ENCODE peak calls at places on chromosomes 5 and 9, in seven cellular contexts. One of them, this sample, is unnamed.

GRCh38 chr9:129182625-129183494 is 4.8 kb upstream of the IER5L start:
- DNase-seq in suprapubic skin: no peak
- DNase-seq in prostate gland: no peak
- DNase-seq in GM23248: peak
- DNase-seq in AG04450: no peak
- DNase-seq in fibroblast of lung: no peak
- DNase-seq in left ventricle myocardium inferior: no peak
- DNase-seq in this sample: no peak

GRCh38 chr5:139669681-139670368 is 21.7 kb downstream of the CXXC5 start:
- DNase-seq in left ventricle myocardium inferior: peak
- DNase-seq in suprapubic skin: no peak
- DNase-seq in GM23248: no peak
- DNase-seq in prostate gland: no peak
- DNase-seq in fibroblast of lung: no peak
- DNase-seq in AG04450: no peak
- DNase-seq in this sample: no peak

GRCh38 chr5:150637245-150638052 is 3.0 kb upstream of the SYNPO start:
- DNase-seq in fibroblast of lung: peak
- DNase-seq in left ventricle myocardium inferior: no peak
- DNase-seq in suprapubic skin: no peak
- DNase-seq in prostate gland: no peak
- DNase-seq in GM23248: peak
- DNase-seq in AG04450: peak
- DNase-seq in this sample: no peak

GRCh38 chr5:31957151-31957550 is 217.0 kb downstream of the GOLPH3 start:
- DNase-seq in AG04450: no peak
- DNase-seq in GM23248: no peak
- DNase-seq in fibroblast of lung: no peak
- DNase-seq in left ventricle myocardium inferior: no peak
- DNase-seq in prostate gland: no peak
- DNase-seq in suprapubic skin: no peak
- DNase-seq in this sample: no peak

GRCh38 chr5:143679777-143680176 is 132.2 kb upstream of the HMHB1 start:
- DNase-seq in prostate gland: no peak
- DNase-seq in suprapubic skin: no peak
- DNase-seq in GM23248: peak
- DNase-seq in AG04450: no peak
- DNase-seq in left ventricle myocardium inferior: no peak
- DNase-seq in fibroblast of lung: peak
- DNase-seq in this sample: no peak

GRCh38 chr5:32315221-32316014 is 2.7 kb upstream of the MTMR12 start:
- DNase-seq in AG04450: no peak
- DNase-seq in GM23248: no peak
- DNase-seq in fibroblast of lung: no peak
- DNase-seq in left ventricle myocardium inferior: no peak
- DNase-seq in suprapubic skin: no peak
- DNase-seq in prostate gland: no peak
- DNase-seq in this sample: no peak

GRCh38 chr5:121138495-121138907 is 674.4 kb downstream of the PRR16 start:
- DNase-seq in prostate gland: no peak
- DNase-seq in fibroblast of lung: peak
- DNase-seq in GM23248: no peak
- DNase-seq in left ventricle myocardium inferior: no peak
- DNase-seq in suprapubic skin: no peak
- DNase-seq in AG04450: no peak
- DNase-seq in this sample: no peak

GRCh38 chr9:136623849-136624183 is 38.9 kb upstream of the EGFL7 start:
- DNase-seq in GM23248: no peak
- DNase-seq in AG04450: no peak
- DNase-seq in prostate gland: peak
- DNase-seq in left ventricle myocardium inferior: no peak
- DNase-seq in suprapubic skin: no peak
- DNase-seq in fibroblast of lung: no peak
- DNase-seq in this sample: no peak

GRCh38 chr9:73863924-73864323 is 633.2 kb upstream of the RORB start:
- DNase-seq in left ventricle myocardium inferior: no peak
- DNase-seq in GM23248: no peak
- DNase-seq in suprapubic skin: no peak
- DNase-seq in prostate gland: no peak
- DNase-seq in fibroblast of lung: peak
- DNase-seq in AG04450: no peak
- DNase-seq in this sample: no peak

GRCh38 chr5:91061094-91061493 is 322.0 kb downstream of the ARRDC3 start:
- DNase-seq in GM23248: no peak
- DNase-seq in suprapubic skin: no peak
- DNase-seq in prostate gland: peak
- DNase-seq in fibroblast of lung: no peak
- DNase-seq in left ventricle myocardium inferior: no peak
- DNase-seq in AG04450: no peak
- DNase-seq in this sample: no peak
- H3K27ac ChIP-seq in GM23248: no peak
- H3K27ac ChIP-seq in suprapubic skin: no peak
- H3K27ac ChIP-seq in prostate gland: no peak
- H3K27ac ChIP-seq in fibroblast of lung: no peak
- H3K27ac ChIP-seq in left ventricle myocardium inferior: no peak
- H3K27ac ChIP-seq in AG04450: no peak
- H3K27ac ChIP-seq in this sample: no peak

DNA sequence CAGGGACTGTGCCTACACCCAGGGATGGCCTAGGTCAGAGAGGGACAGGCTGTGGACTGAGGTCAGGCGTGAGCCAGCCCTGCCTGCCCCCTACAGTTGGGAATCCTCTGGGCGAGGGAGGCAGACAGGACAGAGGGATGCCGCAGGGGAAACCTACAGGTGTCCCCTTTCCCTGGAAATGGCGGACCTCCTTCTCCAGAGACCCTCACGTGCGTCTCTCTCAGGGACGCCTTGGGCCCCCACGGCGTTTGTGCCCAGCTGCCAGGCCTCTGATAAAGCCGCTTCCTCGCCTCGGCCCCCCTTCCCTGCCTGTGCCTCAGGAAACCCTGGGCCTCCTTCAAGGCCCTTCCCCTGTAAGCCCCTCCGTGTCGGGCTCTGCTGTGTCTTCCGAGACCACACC is 129.3 kb downstream of the RXRA start:
- DNase-seq in GM23248: no peak
- DNase-seq in suprapubic skin: no peak
- DNase-seq in left ventricle myocardium inferior: no peak
- DNase-seq in prostate gland: no peak
- DNase-seq in fibroblast of lung: no peak
- DNase-seq in AG04450: no peak
- DNase-seq in this sample: no peak
- H3K4me3 ChIP-seq in GM23248: peak
- H3K4me3 ChIP-seq in suprapubic skin: peak
- H3K4me3 ChIP-seq in left ventricle myocardium inferior: peak
- H3K4me3 ChIP-seq in prostate gland: no peak
- H3K4me3 ChIP-seq in fibroblast of lung: no peak
- H3K4me3 ChIP-seq in AG04450: no peak
- H3K4me3 ChIP-seq in this sample: peak

DNA sequence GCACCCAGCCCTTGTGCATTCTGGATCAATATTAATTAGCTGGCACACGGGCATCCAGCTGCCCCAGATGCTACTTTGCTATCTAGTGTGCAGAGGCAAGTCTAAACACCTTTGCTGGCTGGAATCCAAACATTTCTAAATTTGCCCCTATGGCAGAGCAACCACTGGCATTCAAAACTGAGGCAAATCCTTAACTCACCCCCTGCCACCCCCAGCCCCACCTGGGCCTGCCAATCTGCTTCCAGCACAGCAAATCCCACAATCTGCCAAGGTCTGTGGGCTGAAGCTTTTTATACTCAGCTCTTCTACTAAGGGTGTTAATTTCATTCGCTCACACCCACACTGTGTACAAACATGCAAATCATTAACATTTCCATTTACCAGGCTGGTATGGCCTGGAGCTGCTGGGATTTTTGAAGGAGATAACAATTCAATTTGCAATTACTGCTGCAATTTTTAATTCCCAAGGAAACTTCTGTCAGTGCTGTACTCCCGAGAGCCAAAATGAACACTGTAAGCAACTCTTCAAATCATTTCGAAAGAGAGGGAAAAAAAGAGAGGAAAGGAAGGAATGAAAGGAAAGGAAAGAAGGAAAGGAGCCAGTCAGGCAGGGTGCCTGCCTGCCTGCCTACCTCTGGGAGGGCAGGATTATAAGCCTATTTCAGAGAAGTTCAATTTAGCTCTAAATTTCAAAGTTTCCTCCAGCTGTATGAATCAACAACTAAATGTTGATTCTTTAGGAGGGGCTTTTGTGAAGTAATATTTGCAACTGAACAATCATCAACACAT is 35.5 kb downstream of the RAPGEF1 start:
- DNase-seq in GM23248: no peak
- DNase-seq in AG04450: no peak
- DNase-seq in suprapubic skin: peak
- DNase-seq in left ventricle myocardium inferior: no peak
- DNase-seq in prostate gland: no peak
- DNase-seq in fibroblast of lung: no peak
- DNase-seq in this sample: no peak
- H3K27ac ChIP-seq in GM23248: no peak
- H3K27ac ChIP-seq in AG04450: no peak
- H3K27ac ChIP-seq in suprapubic skin: no peak
- H3K27ac ChIP-seq in left ventricle myocardium inferior: peak
- H3K27ac ChIP-seq in prostate gland: no peak
- H3K27ac ChIP-seq in fibroblast of lung: no peak
- H3K27ac ChIP-seq in this sample: no peak

DNA sequence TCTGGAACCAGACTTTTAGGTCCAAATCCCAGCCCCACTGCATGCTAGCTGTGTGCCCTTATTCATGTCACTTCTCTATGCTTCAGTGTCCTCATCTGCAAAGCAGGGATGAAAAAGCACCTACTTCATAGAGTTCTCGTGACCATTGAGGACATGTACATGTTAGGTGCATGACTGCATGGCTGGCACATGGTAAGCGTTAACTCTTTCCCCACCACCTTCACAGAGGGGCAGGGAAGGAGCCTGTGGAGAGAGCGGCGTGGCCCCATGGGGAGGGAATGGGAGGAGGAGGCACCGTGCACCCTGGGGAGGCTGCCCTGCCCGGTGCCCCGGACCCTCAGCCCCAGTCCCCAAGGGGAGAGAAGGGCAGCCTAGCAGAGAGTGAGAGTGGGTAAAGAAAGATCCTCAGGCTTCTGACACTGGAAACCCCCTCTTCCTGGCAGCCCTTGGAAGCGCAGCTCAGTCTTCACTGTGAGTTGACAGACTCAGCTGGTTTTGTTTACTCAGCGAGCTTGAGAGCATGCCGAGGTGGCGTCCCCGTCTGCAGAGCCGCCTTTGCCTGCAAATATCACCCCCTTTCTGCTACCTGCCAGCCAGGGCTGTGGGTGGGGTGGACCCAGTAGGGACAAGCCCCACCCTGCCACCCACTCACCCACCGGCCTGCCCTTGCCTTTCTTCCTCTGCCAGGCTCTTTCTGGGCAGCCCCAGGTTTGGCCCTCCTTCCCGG is 10.6 kb upstream of the ANGPTL2 start:
- DNase-seq in prostate gland: peak
- DNase-seq in left ventricle myocardium inferior: no peak
- DNase-seq in GM23248: peak
- DNase-seq in suprapubic skin: no peak
- DNase-seq in fibroblast of lung: peak
- DNase-seq in AG04450: no peak
- DNase-seq in this sample: peak
- H3K4me3 ChIP-seq in prostate gland: no peak
- H3K4me3 ChIP-seq in left ventricle myocardium inferior: peak
- H3K4me3 ChIP-seq in GM23248: peak
- H3K4me3 ChIP-seq in suprapubic skin: no peak
- H3K4me3 ChIP-seq in fibroblast of lung: no peak
- H3K4me3 ChIP-seq in AG04450: peak
- H3K4me3 ChIP-seq in this sample: peak

DNA sequence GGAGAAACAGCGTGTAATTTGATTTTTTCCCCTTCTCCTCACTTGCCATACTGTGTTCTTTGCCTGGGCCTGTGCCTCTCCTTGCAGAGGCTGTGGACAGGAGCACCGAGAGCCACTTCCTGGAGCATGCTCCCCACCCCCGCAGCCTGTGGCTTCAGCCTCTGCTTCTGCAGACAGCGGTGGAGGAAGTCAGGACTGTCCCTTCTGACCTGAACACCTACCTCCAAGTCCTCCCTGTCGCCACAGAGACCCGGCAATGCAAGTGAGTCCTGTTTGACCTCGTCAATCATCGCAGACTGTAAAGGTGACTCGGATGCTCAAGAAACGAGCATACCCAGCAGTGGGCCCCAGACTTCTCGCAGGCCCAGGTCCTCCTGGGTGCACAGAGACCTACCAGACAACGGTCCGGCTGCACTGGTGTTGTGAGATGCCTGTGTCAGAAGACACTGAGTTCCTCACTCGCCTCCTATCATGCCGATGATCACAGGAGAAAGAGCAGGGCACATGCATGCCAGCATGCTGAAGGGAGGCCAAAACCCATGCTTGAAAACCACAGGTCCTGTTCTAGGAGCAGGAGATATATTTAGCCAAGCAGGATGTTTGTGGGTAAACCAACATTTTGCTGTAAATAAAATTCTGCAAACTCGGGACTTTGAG is 198.8 kb downstream of the AUH start:
- DNase-seq in suprapubic skin: no peak
- DNase-seq in left ventricle myocardium inferior: no peak
- DNase-seq in fibroblast of lung: peak
- DNase-seq in AG04450: no peak
- DNase-seq in prostate gland: no peak
- DNase-seq in GM23248: no peak
- DNase-seq in this sample: peak
- H3K27ac ChIP-seq in suprapubic skin: peak
- H3K27ac ChIP-seq in left ventricle myocardium inferior: no peak
- H3K27ac ChIP-seq in fibroblast of lung: peak
- H3K27ac ChIP-seq in AG04450: peak
- H3K27ac ChIP-seq in prostate gland: no peak
- H3K27ac ChIP-seq in GM23248: no peak
- H3K27ac ChIP-seq in this sample: peak

GRCh38 chr5:74866653-74867162 is 521 bp upstream of the FAM169A start:
- DNase-seq in prostate gland: no peak
- DNase-seq in fibroblast of lung: peak
- DNase-seq in suprapubic skin: no peak
- DNase-seq in AG04450: no peak
- DNase-seq in GM23248: no peak
- DNase-seq in left ventricle myocardium inferior: no peak
- DNase-seq in this sample: no peak
- H3K4me3 ChIP-seq in prostate gland: peak
- H3K4me3 ChIP-seq in fibroblast of lung: peak
- H3K4me3 ChIP-seq in suprapubic skin: peak
- H3K4me3 ChIP-seq in AG04450: no peak
- H3K4me3 ChIP-seq in GM23248: peak
- H3K4me3 ChIP-seq in left ventricle myocardium inferior: peak
- H3K4me3 ChIP-seq in this sample: peak

This sample was measured in coronary artery.